ENCODE peak calls at places on chromosome X, in ten cellular contexts. X, N, G, M, Y, F, P, J, H and E are unnamed samples.

GRCh38 chrX:105876658-105877057 is 54.3 kb downstream of the NRK start:
- DNase-seq in X (peak), N (no peak), G (no peak), M (peak), Y (peak), F (peak), P (no peak), J (no peak), H (no peak), E (no peak)

GRCh38 chrX:22541926-22542325 is 269.2 kb downstream of the CBLL2 start:
- DNase-seq in X (no peak), N (no peak), G (no peak), M (no peak), Y (no peak), F (no peak), P (no peak), J (no peak), H (no peak), E (no peak)

GRCh38 chrX:15816453-15816838 is 26.2 kb downstream of the ZRSR2 start:
- DNase-seq in X (peak), N (no peak), G (no peak), M (no peak), Y (no peak), F (no peak), P (no peak), J (no peak), H (no peak), E (no peak)

GRCh38 chrX:153598541-153599191 is at the start of gene CCNQ:
- DNase-seq in X (peak), N (peak), G (no peak), M (peak), Y (peak), F (peak), P (peak), J (peak), H (no peak), E (no peak)

GRCh38 chrX:131237363-131237762 is 51.7 kb downstream of the IGSF1 start:
- DNase-seq in X (no peak), N (no peak), G (no peak), M (no peak), Y (no peak), F (no peak), P (no peak), J (no peak), H (no peak), E (no peak)

GRCh38 chrX:19360903-19361302 is 17.2 kb downstream of the PDHA1 start:
- DNase-seq in X (no peak), N (no peak), G (no peak), M (no peak), Y (no peak), F (no peak), P (no peak), J (no peak), H (no peak), E (no peak)

GRCh38 chrX:39630344-39630743 is 467.4 kb downstream of the BCOR start:
- DNase-seq in X (no peak), N (no peak), G (no peak), M (no peak), Y (no peak), F (no peak), P (no peak), J (no peak), H (no peak), E (no peak)

GRCh38 chrX:8404958-8405357 is 59.7 kb upstream of the VCX3B start:
- DNase-seq in X (no peak), N (no peak), G (no peak), M (no peak), Y (no peak), F (peak), P (no peak), J (no peak), H (no peak), E (no peak)

GRCh38 chrX:51496501-51497291 is at the start of gene NUDT11:
- DNase-seq in X (peak), N (peak), G (peak), M (peak), Y (peak), F (peak), P (peak), J (peak), H (peak), E (peak)

GRCh38 chrX:28609917-28610613 is 22.8 kb downstream of the IL1RAPL1 start:
- DNase-seq in X (no peak), N (no peak), G (no peak), M (no peak), Y (no peak), F (no peak), P (no peak), J (no peak), H (no peak), E (no peak)

GRCh38 chrX:39652336-39652735 is 445.4 kb downstream of the BCOR start:
- DNase-seq in X (peak), N (peak), G (peak), M (no peak), Y (peak), F (peak), P (no peak), J (peak), H (no peak), E (no peak)

DNA sequence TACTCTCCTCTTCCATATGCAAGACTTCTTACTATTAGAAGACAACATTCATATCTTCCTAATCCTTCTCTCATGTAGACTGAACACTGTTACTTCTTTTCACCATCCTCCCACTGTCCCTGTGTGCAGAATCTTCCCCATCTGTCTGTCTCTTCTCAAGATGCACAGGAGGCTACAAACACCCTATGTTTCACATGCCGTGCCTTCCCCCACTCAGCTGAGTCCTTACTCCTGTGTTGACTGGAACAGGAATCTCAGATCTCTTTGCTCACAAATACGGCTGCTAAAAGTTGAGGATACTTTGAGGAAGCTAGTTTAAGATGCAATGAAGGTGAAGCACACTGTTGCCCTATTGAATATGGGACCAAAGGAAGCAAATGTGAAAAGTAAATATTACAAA is 168.5 kb upstream of the GPC4 start:
- DNase-seq in X (no peak), N (no peak), G (no peak), M (no peak), Y (no peak), F (no peak), P (no peak), J (no peak), H (no peak), E (no peak)
- TF ChIP-seq CTCF in X (no peak), N (no peak), G (no peak), M (no peak), Y (no peak), F (no peak), P (no peak), J (no peak), H (no peak), E (no peak)

DNA sequence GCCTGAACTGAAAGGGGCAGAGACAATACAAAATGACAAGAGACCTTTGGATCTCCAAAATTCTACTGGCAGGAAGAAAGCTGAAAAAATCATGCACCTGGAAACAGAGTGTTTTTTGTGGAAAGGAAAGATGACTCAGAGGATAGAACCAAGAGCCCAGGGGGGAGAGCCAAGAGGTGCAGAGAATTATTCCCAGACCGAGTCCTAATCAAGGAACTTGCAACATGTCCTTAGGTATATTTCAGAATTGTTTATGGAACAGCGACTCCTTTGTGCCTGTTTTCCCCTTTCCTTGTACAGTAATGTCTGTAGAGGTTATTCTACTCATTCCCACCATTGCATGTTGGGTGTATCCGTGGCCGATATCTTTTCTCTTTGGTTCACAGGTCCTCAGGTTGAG is 71.7 kb downstream of the YIPF6 start:
- DNase-seq in X (no peak), N (no peak), G (no peak), M (no peak), Y (no peak), F (peak), P (no peak), J (no peak), H (no peak), E (no peak)
- TF ChIP-seq CTCF in X (no peak), N (no peak), G (no peak), M (no peak), Y (no peak), F (no peak), P (no peak), J (no peak), H (no peak), E (no peak)

DNA sequence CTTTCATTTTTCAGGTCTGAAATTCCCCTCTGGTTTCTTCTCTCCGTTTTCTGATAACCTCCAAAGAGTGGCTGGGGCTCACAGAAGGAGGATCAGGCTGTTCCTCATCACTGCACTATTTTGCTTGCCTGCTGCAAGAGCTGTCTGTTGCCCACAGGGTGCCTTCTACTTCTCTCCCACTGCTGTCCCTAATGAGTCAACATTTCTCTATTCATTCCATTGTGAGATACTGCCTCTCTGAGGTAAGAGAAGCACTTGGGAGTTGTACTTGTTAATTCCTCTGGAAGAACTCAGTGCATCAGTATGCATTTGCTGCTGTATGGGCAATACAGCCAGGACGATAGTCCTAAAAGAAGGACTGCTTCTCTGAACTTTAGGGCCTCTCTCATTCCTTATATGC is 34.8 kb downstream of the CT47B1 start:
- DNase-seq in X (peak), N (no peak), G (no peak), M (peak), Y (peak), F (peak), P (no peak), J (no peak), H (no peak), E (no peak)
- TF ChIP-seq CTCF in X (no peak), N (no peak), G (no peak), M (no peak), Y (peak), F (peak), P (no peak), J (no peak), H (no peak), E (no peak)

DNA sequence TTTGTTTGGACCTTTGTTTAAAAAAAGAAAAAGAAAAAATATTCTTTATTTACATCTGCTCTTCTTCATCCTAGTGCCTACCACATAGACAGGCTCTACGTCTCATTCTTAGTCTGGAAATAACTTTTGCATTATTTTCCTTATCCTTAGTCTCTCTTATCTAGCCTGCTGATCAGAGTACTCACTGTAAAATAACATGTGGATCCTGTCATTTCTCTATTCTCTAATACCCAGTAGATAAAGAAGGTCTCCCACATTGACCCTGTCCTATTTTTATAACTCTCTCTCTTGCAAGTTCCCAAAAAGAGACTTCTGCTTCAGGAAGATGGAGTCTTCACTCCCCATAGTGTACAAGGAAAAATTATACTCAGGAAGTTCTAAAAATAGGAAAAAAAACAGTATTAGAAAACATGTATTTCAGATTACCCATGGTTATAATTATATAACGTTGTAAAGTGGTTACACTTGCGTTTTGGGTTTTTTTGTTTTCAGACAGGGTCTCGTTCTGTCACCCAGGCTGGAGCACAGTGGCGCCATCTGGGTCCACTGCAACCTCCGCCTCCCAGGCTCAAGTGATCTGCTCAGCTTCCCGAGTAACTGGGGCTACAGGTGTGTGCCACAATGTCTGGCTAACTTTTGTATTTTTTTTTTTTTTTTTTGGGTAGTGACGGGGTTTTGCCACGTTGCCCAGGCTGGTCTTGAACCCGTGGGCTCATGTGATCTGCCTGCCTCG is 23.8 kb downstream of the ZFX start:
- DNase-seq in X (no peak), N (peak), G (no peak), M (no peak), Y (no peak), F (no peak), P (no peak), J (no peak), H (no peak), E (no peak)
- TF ChIP-seq CTCF in X (no peak), N (no peak), G (no peak), M (no peak), Y (no peak), F (no peak), P (no peak), J (no peak), H (no peak), E (no peak)